ENCODE peak calls at places on chromosomes 13 and 19, in ten cellular contexts. One of them, this sample, is unnamed.

GRCh38 chr13:100550433-100550832 is 38.2 kb downstream of the GGACT start:
- DNase-seq in CD8-positive, alpha-beta memory T cell: no peak
- DNase-seq in right lobe of liver: no peak
- DNase-seq in adrenal gland: no peak
- DNase-seq in tibial artery: peak
- DNase-seq in astrocyte: peak
- DNase-seq in prostate gland: no peak
- DNase-seq in CD4-positive, alpha-beta T cell: no peak
- DNase-seq in PC-3: no peak
- DNase-seq in vagina: no peak
- DNase-seq in this sample: peak

GRCh38 chr19:54230031-54230430 is 7.2 kb upstream of the LILRB3 start:
- DNase-seq in CD8-positive, alpha-beta memory T cell: no peak
- DNase-seq in right lobe of liver: no peak
- DNase-seq in adrenal gland: peak
- DNase-seq in tibial artery: no peak
- DNase-seq in astrocyte: no peak
- DNase-seq in prostate gland: no peak
- DNase-seq in CD4-positive, alpha-beta T cell: no peak
- DNase-seq in PC-3: no peak
- DNase-seq in vagina: no peak
- DNase-seq in this sample: no peak

GRCh38 chr13:38944219-38944618 is 46.4 kb downstream of the STOML3 start:
- DNase-seq in CD8-positive, alpha-beta memory T cell: no peak
- DNase-seq in right lobe of liver: no peak
- DNase-seq in adrenal gland: no peak
- DNase-seq in tibial artery: no peak
- DNase-seq in astrocyte: no peak
- DNase-seq in prostate gland: no peak
- DNase-seq in CD4-positive, alpha-beta T cell: no peak
- DNase-seq in PC-3: no peak
- DNase-seq in vagina: no peak
- DNase-seq in this sample: no peak

GRCh38 chr13:30572859-30573275 is 44.9 kb upstream of the USPL1 start:
- DNase-seq in CD8-positive, alpha-beta memory T cell: no peak
- DNase-seq in right lobe of liver: no peak
- DNase-seq in adrenal gland: no peak
- DNase-seq in tibial artery: no peak
- DNase-seq in astrocyte: peak
- DNase-seq in prostate gland: no peak
- DNase-seq in CD4-positive, alpha-beta T cell: peak
- DNase-seq in PC-3: peak
- DNase-seq in vagina: no peak
- DNase-seq in this sample: peak

GRCh38 chr13:51822106-51822840 is 18.3 kb upstream of the DHRS12 start:
- DNase-seq in CD8-positive, alpha-beta memory T cell: no peak
- DNase-seq in right lobe of liver: no peak
- DNase-seq in adrenal gland: no peak
- DNase-seq in tibial artery: no peak
- DNase-seq in astrocyte: no peak
- DNase-seq in prostate gland: no peak
- DNase-seq in CD4-positive, alpha-beta T cell: no peak
- DNase-seq in PC-3: no peak
- DNase-seq in vagina: no peak
- DNase-seq in this sample: no peak

GRCh38 chr13:84973661-84974060 is 825.6 kb downstream of the SLITRK6 start:
- DNase-seq in CD8-positive, alpha-beta memory T cell: no peak
- DNase-seq in right lobe of liver: no peak
- DNase-seq in adrenal gland: no peak
- DNase-seq in tibial artery: no peak
- DNase-seq in astrocyte: no peak
- DNase-seq in prostate gland: no peak
- DNase-seq in CD4-positive, alpha-beta T cell: no peak
- DNase-seq in PC-3: no peak
- DNase-seq in vagina: no peak
- DNase-seq in this sample: no peak

GRCh38 chr13:48125794-48126228 is 30.9 kb upstream of the MED4 start:
- DNase-seq in CD8-positive, alpha-beta memory T cell: no peak
- DNase-seq in right lobe of liver: no peak
- DNase-seq in adrenal gland: peak
- DNase-seq in tibial artery: no peak
- DNase-seq in astrocyte: peak
- DNase-seq in prostate gland: no peak
- DNase-seq in CD4-positive, alpha-beta T cell: no peak
- DNase-seq in PC-3: no peak
- DNase-seq in vagina: no peak
- DNase-seq in this sample: peak

GRCh38 chr19:3003046-3003445 is 25.7 kb downstream of the TLE6 start:
- DNase-seq in CD8-positive, alpha-beta memory T cell: no peak
- DNase-seq in right lobe of liver: no peak
- DNase-seq in adrenal gland: peak
- DNase-seq in tibial artery: no peak
- DNase-seq in astrocyte: no peak
- DNase-seq in prostate gland: no peak
- DNase-seq in CD4-positive, alpha-beta T cell: no peak
- DNase-seq in PC-3: no peak
- DNase-seq in vagina: no peak
- DNase-seq in this sample: no peak

GRCh38 chr19:5152767-5153532 is 184.0 kb downstream of the KDM4B start:
- DNase-seq in CD8-positive, alpha-beta memory T cell: no peak
- DNase-seq in right lobe of liver: peak
- DNase-seq in adrenal gland: no peak
- DNase-seq in tibial artery: no peak
- DNase-seq in astrocyte: no peak
- DNase-seq in prostate gland: no peak
- DNase-seq in CD4-positive, alpha-beta T cell: no peak
- DNase-seq in PC-3: no peak
- DNase-seq in vagina: no peak
- DNase-seq in this sample: no peak

GRCh38 chr13:35826626-35827254 is 304.4 kb downstream of the DCLK1 start:
- DNase-seq in CD8-positive, alpha-beta memory T cell: no peak
- DNase-seq in right lobe of liver: no peak
- DNase-seq in adrenal gland: no peak
- DNase-seq in tibial artery: no peak
- DNase-seq in astrocyte: no peak
- DNase-seq in prostate gland: no peak
- DNase-seq in CD4-positive, alpha-beta T cell: no peak
- DNase-seq in PC-3: no peak
- DNase-seq in vagina: no peak
- DNase-seq in this sample: no peak

GRCh38 chr13:98672947-98673545 is 79.4 kb downstream of the SLC15A1 start:
- DNase-seq in CD8-positive, alpha-beta memory T cell: no peak
- DNase-seq in right lobe of liver: peak
- DNase-seq in adrenal gland: peak
- DNase-seq in tibial artery: peak
- DNase-seq in astrocyte: peak
- DNase-seq in prostate gland: peak
- DNase-seq in CD4-positive, alpha-beta T cell: peak
- DNase-seq in PC-3: peak
- DNase-seq in vagina: no peak
- DNase-seq in this sample: peak

GRCh38 chr19:35657904-35658700 is 8.2 kb upstream of the UPK1A start:
- DNase-seq in CD8-positive, alpha-beta memory T cell: no peak
- DNase-seq in right lobe of liver: no peak
- DNase-seq in adrenal gland: no peak
- DNase-seq in tibial artery: no peak
- DNase-seq in astrocyte: no peak
- DNase-seq in prostate gland: no peak
- DNase-seq in CD4-positive, alpha-beta T cell: no peak
- DNase-seq in PC-3: peak
- DNase-seq in vagina: no peak
- DNase-seq in this sample: peak

GRCh38 chr13:23268441-23268840 is 87.7 kb downstream of the SGCG start:
- DNase-seq in CD8-positive, alpha-beta memory T cell: no peak
- DNase-seq in right lobe of liver: no peak
- DNase-seq in adrenal gland: no peak
- DNase-seq in tibial artery: no peak
- DNase-seq in astrocyte: no peak
- DNase-seq in prostate gland: no peak
- DNase-seq in CD4-positive, alpha-beta T cell: no peak
- DNase-seq in PC-3: no peak
- DNase-seq in vagina: no peak
- DNase-seq in this sample: no peak

GRCh38 chr13:21086929-21087328 is 25.5 kb upstream of the LATS2 start:
- DNase-seq in CD8-positive, alpha-beta memory T cell: no peak
- DNase-seq in right lobe of liver: no peak
- DNase-seq in adrenal gland: no peak
- DNase-seq in tibial artery: no peak
- DNase-seq in astrocyte: no peak
- DNase-seq in prostate gland: no peak
- DNase-seq in CD4-positive, alpha-beta T cell: no peak
- DNase-seq in PC-3: no peak
- DNase-seq in vagina: no peak
- DNase-seq in this sample: no peak

DNA sequence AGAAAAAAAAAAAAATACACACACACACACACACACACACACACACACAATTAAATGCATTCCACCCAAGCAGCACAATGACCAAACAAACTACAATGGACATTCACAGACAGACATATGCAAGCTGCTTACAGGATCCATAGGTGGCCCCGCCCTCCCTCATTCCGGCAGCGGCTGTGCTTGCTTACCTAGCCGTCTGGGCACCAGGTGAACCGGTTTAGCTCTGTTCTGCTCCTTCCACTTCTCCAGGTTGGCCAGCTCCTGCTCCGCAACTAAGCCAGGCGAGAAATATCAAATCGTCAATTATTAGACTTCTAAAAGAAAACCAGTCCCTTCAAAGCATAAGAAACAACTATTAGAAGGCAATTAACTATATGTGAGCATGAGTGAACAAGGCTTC is 23.1 kb downstream of the EPSTI1 start:
- DNase-seq in CD8-positive, alpha-beta memory T cell: no peak
- DNase-seq in right lobe of liver: no peak
- DNase-seq in adrenal gland: no peak
- DNase-seq in tibial artery: no peak
- DNase-seq in astrocyte: no peak
- DNase-seq in prostate gland: peak
- DNase-seq in CD4-positive, alpha-beta T cell: no peak
- DNase-seq in PC-3: peak
- DNase-seq in vagina: no peak
- DNase-seq in this sample: no peak
- H3K27ac ChIP-seq in CD8-positive, alpha-beta memory T cell: no peak
- H3K27ac ChIP-seq in right lobe of liver: no peak
- H3K27ac ChIP-seq in adrenal gland: no peak
- H3K27ac ChIP-seq in tibial artery: no peak
- H3K27ac ChIP-seq in astrocyte: no peak
- H3K27ac ChIP-seq in prostate gland: peak
- H3K27ac ChIP-seq in CD4-positive, alpha-beta T cell: no peak
- H3K27ac ChIP-seq in PC-3: no peak
- H3K27ac ChIP-seq in vagina: no peak
- H3K27ac ChIP-seq in this sample: no peak

GRCh38 chr13:26424181-26424580 is 133.3 kb upstream of the WASF3 start:
- DNase-seq in CD8-positive, alpha-beta memory T cell: no peak
- DNase-seq in right lobe of liver: no peak
- DNase-seq in adrenal gland: no peak
- DNase-seq in tibial artery: no peak
- DNase-seq in astrocyte: no peak
- DNase-seq in prostate gland: no peak
- DNase-seq in CD4-positive, alpha-beta T cell: no peak
- DNase-seq in PC-3: no peak
- DNase-seq in vagina: no peak
- DNase-seq in this sample: no peak
- H3K27ac ChIP-seq in CD8-positive, alpha-beta memory T cell: no peak
- H3K27ac ChIP-seq in right lobe of liver: no peak
- H3K27ac ChIP-seq in adrenal gland: no peak
- H3K27ac ChIP-seq in tibial artery: peak
- H3K27ac ChIP-seq in astrocyte: no peak
- H3K27ac ChIP-seq in prostate gland: peak
- H3K27ac ChIP-seq in CD4-positive, alpha-beta T cell: no peak
- H3K27ac ChIP-seq in PC-3: no peak
- H3K27ac ChIP-seq in vagina: peak
- H3K27ac ChIP-seq in this sample: no peak

DNA sequence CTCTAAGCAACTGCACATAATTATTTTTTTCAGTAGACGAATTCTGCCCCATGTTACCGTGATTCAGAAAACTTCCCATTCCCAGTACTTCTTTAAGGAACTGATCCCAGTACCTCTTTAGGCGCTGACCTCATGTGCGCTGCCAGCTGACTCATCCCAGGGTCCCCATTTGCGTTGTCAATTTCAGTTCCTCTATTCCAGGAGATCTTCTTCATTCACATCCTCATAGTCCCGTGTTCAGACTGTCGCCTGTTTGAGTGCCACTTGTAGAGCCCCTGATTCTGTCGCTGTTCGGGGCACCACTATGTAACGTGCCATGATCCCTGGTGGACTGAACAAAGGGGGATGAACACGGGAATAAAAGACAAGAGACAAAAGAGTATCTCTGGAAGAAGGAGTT is 16.4 kb downstream of the FPR3 start:
- DNase-seq in CD8-positive, alpha-beta memory T cell: no peak
- DNase-seq in right lobe of liver: peak
- DNase-seq in adrenal gland: peak
- DNase-seq in tibial artery: peak
- DNase-seq in astrocyte: no peak
- DNase-seq in prostate gland: no peak
- DNase-seq in CD4-positive, alpha-beta T cell: no peak
- DNase-seq in PC-3: no peak
- DNase-seq in vagina: no peak
- DNase-seq in this sample: no peak
- H3K27ac ChIP-seq in CD8-positive, alpha-beta memory T cell: no peak
- H3K27ac ChIP-seq in right lobe of liver: no peak
- H3K27ac ChIP-seq in adrenal gland: no peak
- H3K27ac ChIP-seq in tibial artery: no peak
- H3K27ac ChIP-seq in astrocyte: no peak
- H3K27ac ChIP-seq in prostate gland: no peak
- H3K27ac ChIP-seq in CD4-positive, alpha-beta T cell: no peak
- H3K27ac ChIP-seq in PC-3: no peak
- H3K27ac ChIP-seq in vagina: no peak
- H3K27ac ChIP-seq in this sample: no peak

GRCh38 chr19:57825501-57825900 is 4.6 kb upstream of the ZNF587B start:
- DNase-seq in CD8-positive, alpha-beta memory T cell: no peak
- DNase-seq in right lobe of liver: no peak
- DNase-seq in adrenal gland: no peak
- DNase-seq in tibial artery: no peak
- DNase-seq in astrocyte: no peak
- DNase-seq in prostate gland: no peak
- DNase-seq in CD4-positive, alpha-beta T cell: no peak
- DNase-seq in PC-3: no peak
- DNase-seq in vagina: no peak
- DNase-seq in this sample: no peak

GRCh38 chr19:57829316-57829715 is 783 bp upstream of the ZNF587B start:
- DNase-seq in CD8-positive, alpha-beta memory T cell: no peak
- DNase-seq in right lobe of liver: no peak
- DNase-seq in adrenal gland: no peak
- DNase-seq in tibial artery: no peak
- DNase-seq in astrocyte: peak
- DNase-seq in prostate gland: no peak
- DNase-seq in CD4-positive, alpha-beta T cell: no peak
- DNase-seq in PC-3: no peak
- DNase-seq in vagina: no peak
- DNase-seq in this sample: peak

DNA sequence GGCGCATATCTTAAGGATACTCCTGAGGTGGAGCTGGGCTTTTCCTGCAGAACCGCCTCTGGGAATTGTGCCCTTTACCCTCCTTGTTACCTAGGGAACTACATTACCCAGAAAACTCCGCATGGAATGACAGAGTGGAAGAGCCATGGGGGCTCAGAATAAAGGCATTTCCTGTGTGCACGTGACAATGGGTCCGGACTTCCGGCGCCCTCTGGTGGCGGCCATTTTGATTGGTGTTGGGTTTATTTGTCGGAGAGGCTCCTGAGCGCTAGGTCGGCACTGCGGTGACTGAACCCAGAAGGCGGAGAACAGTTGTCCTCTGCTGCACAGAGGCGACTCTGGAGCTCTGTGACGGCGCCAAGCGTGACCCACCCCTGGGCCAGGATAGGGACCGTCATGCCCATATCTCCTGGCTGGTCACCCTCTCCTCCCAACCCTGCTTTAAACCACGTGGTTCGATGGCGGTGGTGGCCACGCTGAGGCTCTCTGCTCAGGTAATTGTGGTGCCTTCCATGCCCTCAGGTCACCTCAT is at the start of gene ZNF587B:
- DNase-seq in CD8-positive, alpha-beta memory T cell: peak
- DNase-seq in right lobe of liver: peak
- DNase-seq in adrenal gland: peak
- DNase-seq in tibial artery: peak
- DNase-seq in astrocyte: peak
- DNase-seq in prostate gland: peak
- DNase-seq in CD4-positive, alpha-beta T cell: no peak
- DNase-seq in PC-3: peak
- DNase-seq in vagina: no peak
- DNase-seq in this sample: peak
- H3K27ac ChIP-seq in CD8-positive, alpha-beta memory T cell: no peak
- H3K27ac ChIP-seq in right lobe of liver: peak
- H3K27ac ChIP-seq in adrenal gland: no peak
- H3K27ac ChIP-seq in tibial artery: peak
- H3K27ac ChIP-seq in astrocyte: peak
- H3K27ac ChIP-seq in prostate gland: no peak
- H3K27ac ChIP-seq in CD4-positive, alpha-beta T cell: no peak
- H3K27ac ChIP-seq in PC-3: no peak
- H3K27ac ChIP-seq in vagina: peak
- H3K27ac ChIP-seq in this sample: peak

This sample was measured in fibroblast of lung.